ENCODE peak calls at places on chromosomes 13 and 19, in five cellular contexts. Q is tibial nerve, N is A549, C is H1, K is SK-N-SH. J is an unnamed sample.

GRCh38 chr13:40471911-40472310 is 194.5 kb downstream of the FOXO1 start:
- DNase-seq in Q (no peak), N (no peak), C (no peak), K (no peak), J (no peak)

GRCh38 chr13:114062754-114063153 is 69.7 kb downstream of the RASA3 start:
- DNase-seq in Q (no peak), N (no peak), C (no peak), K (no peak), J (peak; percentile 75)

GRCh38 chr19:50465000-50465399 is 11.3 kb upstream of the EMC10 start:
- DNase-seq in Q (no peak), N (no peak), C (no peak), K (no peak), J (no peak)

GRCh38 chr13:82713681-82714405 is 1168.4 kb downstream of the SLITRK1 start:
- DNase-seq in Q (no peak), N (no peak), C (no peak), K (no peak), J (no peak)

GRCh38 chr13:93422980-93423554 is 196.5 kb downstream of the GPC6 start:
- DNase-seq in Q (no peak), N (no peak), C (no peak), K (no peak), J (no peak)

GRCh38 chr13:51639171-51639570 is 54.9 kb downstream of the WDFY2 start:
- DNase-seq in Q (no peak), N (no peak), C (no peak), K (no peak), J (no peak)

GRCh38 chr13:102354011-102354410 is 47.8 kb downstream of the FGF14 start:
- DNase-seq in Q (no peak), N (no peak), C (no peak), K (no peak), J (no peak)

GRCh38 chr13:60584976-60585375 is 188.0 kb downstream of the TDRD3 start:
- DNase-seq in Q (peak; percentile 20), N (no peak), C (peak; percentile 79), K (no peak), J (no peak)

GRCh38 chr13:26784704-26785639 is 24.4 kb upstream of the GPR12 start:
- DNase-seq in Q (no peak), N (no peak), C (peak; percentile 68), K (no peak), J (no peak)

GRCh38 chr19:1279782-1280341 is 4.5 kb downstream of the FAM174C start:
- DNase-seq in Q (peak; percentile 59), N (no peak), C (peak; percentile 94), K (peak; percentile 91), J (peak; percentile 83)
- TF ChIP-seq EP300 in Q (no peak), N (no peak), C (no peak), K (no peak), J (no peak)

DNA sequence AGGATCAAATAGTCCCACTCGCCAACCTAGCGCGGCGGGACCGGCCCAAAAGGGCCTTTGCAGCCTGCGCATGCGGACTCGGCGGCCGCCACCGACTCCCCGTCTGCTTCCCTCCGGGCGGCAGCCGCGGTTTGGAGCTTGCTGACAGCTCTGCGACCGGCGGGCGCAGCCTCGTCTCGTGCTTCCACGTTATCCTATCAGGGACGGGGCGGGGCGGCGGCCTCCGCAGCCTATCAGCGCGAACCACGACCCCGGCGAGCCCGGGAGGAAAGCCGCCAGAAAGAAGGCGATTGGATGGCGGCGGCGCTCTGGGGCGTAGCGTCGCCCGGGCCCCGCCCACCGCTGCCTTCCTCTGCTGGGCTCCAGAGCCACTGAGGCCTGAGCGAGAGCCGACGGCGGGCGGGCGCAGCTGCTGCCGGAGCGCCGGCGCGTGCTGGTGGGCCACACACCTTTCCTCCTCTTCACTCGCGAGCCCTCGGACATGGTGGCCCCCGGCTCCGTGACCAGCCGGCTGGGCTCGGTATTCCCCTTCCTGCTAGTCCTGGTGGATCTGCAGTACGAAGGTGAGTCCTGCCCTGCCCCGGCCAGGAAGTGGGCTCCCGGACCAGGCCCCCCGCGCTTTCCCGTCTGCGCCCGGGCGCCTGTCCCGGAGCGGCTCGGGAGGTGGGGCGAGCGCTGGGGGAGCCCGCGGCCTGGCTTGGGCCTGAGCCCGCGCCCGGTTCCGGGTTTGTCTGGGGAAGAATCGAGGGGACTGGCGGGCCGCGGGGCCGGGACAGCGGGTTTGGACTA is at the start of gene DNAJC3:
- DNase-seq in Q (peak; percentile 97), N (peak; percentile 86), C (peak; percentile 96), K (peak; percentile 98), J (peak; percentile 100)
- TF ChIP-seq EP300 in Q (peak; percentile 96), N (no peak), C (no peak), K (no peak), J (peak; percentile 8)

GRCh38 chr19:803686-804418 is 6.6 kb downstream of the PTBP1 start:
- DNase-seq in Q (no peak), N (no peak), C (no peak), K (no peak), J (no peak)
- TF ChIP-seq EP300 in Q (no peak), N (no peak), C (no peak), K (no peak), J (no peak)

GRCh38 chr19:8208119-8208709 is 956 bp upstream of the CERS4 start:
- DNase-seq in Q (no peak), N (no peak), C (peak; percentile 63), K (peak; percentile 62), J (peak; percentile 65)

GRCh38 chr19:8209111-8209964 is at the start of gene CERS4:
- DNase-seq in Q (peak; percentile 48), N (peak; percentile 43), C (peak; percentile 92), K (peak; percentile 98), J (peak; percentile 74)

GRCh38 chr19:8209965-8210659 is 942 bp downstream of the CERS4 start:
- DNase-seq in Q (no peak), N (no peak), C (no peak), K (no peak), J (no peak)

GRCh38 chr19:8210660-8211101 is 1.5 kb downstream of the CERS4 start:
- DNase-seq in Q (no peak), N (no peak), C (no peak), K (no peak), J (no peak)

DNA sequence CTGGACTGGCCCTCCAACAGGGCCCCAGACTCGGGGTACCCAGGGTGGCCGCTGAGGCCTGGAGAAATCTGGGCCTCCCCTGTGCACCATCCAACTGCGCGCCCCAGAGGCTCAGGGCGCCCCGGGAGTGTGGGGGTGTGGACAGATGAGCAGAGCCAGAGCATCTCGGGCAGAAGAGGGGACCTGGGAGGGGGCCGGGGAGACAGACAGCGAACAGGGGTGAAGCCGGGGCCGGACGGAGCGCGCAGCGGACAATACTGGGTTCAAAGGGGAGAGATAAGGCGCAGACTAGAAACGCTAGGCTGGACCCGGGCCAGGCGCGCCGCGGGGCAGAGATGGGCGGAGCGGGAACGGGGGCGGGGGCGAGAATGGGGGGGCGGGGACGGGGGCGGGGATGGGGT is 460 bp upstream of the CERS4 start:
- DNase-seq in Q (peak; percentile 30), N (no peak), C (no peak), K (no peak), J (no peak)
- TF ChIP-seq EP300 in Q (no peak), N (no peak), C (no peak), K (no peak), J (no peak)

DNA sequence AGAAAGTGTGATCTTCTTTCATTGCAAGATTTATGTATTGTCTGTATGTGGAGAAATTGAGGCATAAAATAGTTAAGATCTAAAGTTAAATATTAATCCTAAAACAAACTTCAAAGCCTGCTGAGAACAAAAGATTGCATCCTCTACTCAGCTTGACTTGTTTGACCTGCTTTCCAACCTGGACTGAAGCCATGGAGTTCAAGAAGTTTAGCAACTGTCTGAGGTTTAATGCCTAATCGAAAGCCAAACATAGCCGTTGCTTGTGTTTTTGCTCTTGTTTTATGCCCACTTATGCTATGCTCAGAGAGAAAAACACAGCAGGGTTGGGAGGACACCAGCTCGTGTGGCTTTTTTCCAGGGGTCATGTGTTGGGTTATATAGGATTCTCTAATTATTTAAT is 135.6 kb downstream of the NUFIP1 start:
- DNase-seq in Q (no peak), N (peak; percentile 20), C (no peak), K (no peak), J (peak; percentile 62)
- TF ChIP-seq EP300 in Q (no peak), N (no peak), C (no peak), K (no peak), J (peak; percentile 78)

GRCh38 chr19:34879563-34879962 is 47.1 kb upstream of the ZNF30 start:
- DNase-seq in Q (no peak), N (no peak), C (no peak), K (no peak), J (no peak)
- TF ChIP-seq EP300 in Q (no peak), N (no peak), C (no peak), K (no peak), J (no peak)

DNA sequence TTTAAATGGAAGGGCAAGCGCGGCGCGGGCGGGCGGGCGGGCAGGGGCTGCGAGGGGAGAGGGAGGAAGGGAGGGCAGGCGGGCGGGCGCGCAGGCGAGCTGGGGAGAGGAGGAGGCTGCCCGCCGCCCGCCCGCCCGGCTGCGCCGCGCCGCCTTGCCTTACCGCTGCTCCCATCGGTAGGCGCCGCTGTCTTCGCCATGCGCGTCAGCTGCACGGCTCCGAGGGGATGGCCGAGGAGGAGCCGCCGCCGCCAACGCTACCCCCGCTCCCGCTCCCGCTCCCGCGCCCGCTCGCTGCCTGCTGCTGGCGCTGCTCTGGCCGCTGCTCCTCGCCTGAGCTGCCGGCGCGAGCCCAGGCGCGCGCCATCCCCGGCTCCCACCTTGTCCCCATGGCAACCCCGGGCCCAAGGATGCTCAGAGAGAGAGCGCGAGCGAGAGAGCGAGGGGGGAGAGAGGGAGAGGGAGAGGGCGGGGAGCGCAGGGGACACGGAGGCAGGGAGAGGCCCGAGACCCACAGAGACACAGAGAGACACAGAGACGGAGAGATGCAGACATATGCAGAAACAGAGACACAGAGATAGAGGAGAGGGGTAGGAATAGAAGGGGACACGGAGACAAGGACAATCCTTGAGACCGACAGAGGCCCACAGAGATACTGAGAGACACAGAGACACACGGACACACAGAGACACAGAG is 40.3 kb downstream of the DEDD2 start:
- DNase-seq in Q (peak; percentile 26), N (peak; percentile 90), C (peak; percentile 87), K (peak; percentile 91), J (peak; percentile 74)
- TF ChIP-seq EP300 in Q (no peak), N (no peak), C (no peak), K (no peak), J (no peak)

GRCh38 chr13:110520431-110521295 is 40.9 kb downstream of the RAB20 start:
- DNase-seq in Q (peak; percentile 85), N (no peak), C (no peak), K (no peak), J (peak; percentile 61)
- TF ChIP-seq EP300 in Q (peak; percentile 100), N (no peak), C (no peak), K (no peak), J (peak; percentile 99)

DNA sequence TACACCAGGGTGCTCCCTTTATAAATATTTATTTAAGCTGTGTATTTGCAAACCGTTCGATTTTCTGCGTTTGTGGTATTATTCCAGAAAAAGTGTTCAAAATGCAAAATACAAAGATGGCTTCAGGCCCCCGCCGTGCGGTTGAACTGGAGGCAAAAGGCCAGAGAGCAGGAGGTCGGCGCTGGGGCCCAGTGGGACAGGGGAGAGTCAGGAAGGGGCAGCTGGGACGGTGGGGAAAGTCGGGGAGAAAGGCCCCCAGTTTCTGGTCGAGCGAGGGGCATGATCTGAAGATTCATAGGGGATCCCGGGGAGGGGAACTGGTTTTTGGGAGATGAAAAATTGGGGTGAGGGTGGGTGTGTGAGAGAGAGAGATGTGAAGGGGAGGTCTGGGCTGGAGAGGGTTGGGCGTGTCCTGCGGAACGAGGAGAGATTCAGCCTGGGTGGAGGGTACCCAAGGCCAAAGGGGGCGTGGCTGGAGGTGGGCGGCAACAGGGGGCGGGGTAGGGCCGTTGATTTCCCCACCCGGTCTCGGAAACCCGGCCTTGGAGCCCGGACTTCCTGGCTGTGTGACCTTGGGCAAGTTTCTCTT is 678 bp downstream of the ISOC2 start:
- DNase-seq in Q (peak; percentile 68), N (peak; percentile 64), C (peak; percentile 92), K (peak; percentile 92), J (peak; percentile 80)
- TF ChIP-seq EP300 in Q (no peak), N (no peak), C (no peak), K (no peak), J (no peak)